ENCODE peak calls at places on chromosomes 16 and 17, in four cellular contexts. Z, O, Q and G are unnamed samples.

GRCh38 chr16:57984443-57985203 is 13.7 kb upstream of the CNGB1 start:
- DNase-seq in O (peak), Z (peak), Q (no peak), G (peak)

GRCh38 chr16:62478903-62479458 is 442.7 kb upstream of the CDH8 start:
- DNase-seq in O (no peak), Z (no peak), Q (no peak), G (no peak)

GRCh38 chr17:4472281-4472680 is 26.4 kb upstream of the SPNS2 start:
- DNase-seq in Q (no peak), O (no peak), Z (no peak), G (no peak)

GRCh38 chr16:84518804-84519341 is 14.4 kb upstream of the MEAK7 start:
- DNase-seq in Q (no peak), O (no peak), Z (no peak), G (no peak)

GRCh38 chr17:33452797-33453196 is 159.7 kb upstream of the ASIC2 start:
- DNase-seq in Z (no peak), O (no peak), Q (no peak), G (no peak)

GRCh38 chr17:55421179-55421934 is at the start of gene MMD:
- DNase-seq in Q (no peak), O (no peak), Z (peak), G (no peak)

GRCh38 chr16:86343111-86343642 is 167.2 kb upstream of the FOXF1 start:
- DNase-seq in O (no peak), Q (no peak), Z (no peak), G (no peak)

GRCh38 chr16:4371481-4372314 is at the start of gene VASN:
- DNase-seq in O (peak), Q (no peak), Z (peak), G (peak)

GRCh38 chr16:80191928-80192327 is 348.9 kb upstream of the DYNLRB2 start:
- DNase-seq in O (no peak), Z (no peak), Q (no peak), G (no peak)

GRCh38 chr17:80475949-80476876 is at the start of gene NPTX1:
- DNase-seq in O (no peak), Z (peak), Q (no peak), G (peak)

GRCh38 chr16:56669005-56669839 is at the start of gene MT1H:
- DNase-seq in Z (no peak), O (no peak), Q (no peak), G (no peak)

GRCh38 chr16:47377156-47377555 is 83.7 kb downstream of the ITFG1 start:
- DNase-seq in Q (no peak), Z (no peak), O (no peak), G (no peak)

GRCh38 chr16:4924593-4925378 is 12.2 kb downstream of the PPL start:
- DNase-seq in Q (no peak), Z (no peak), O (peak), G (no peak)

GRCh38 chr17:5138616-5139453 is 23.0 kb downstream of the USP6 start:
- DNase-seq in O (no peak), Z (no peak), Q (no peak), G (no peak)

GRCh38 chr16:11990672-11991390 is 14.3 kb downstream of the SNX29 start:
- DNase-seq in Z (no peak), Q (no peak), O (no peak), G (no peak)

GRCh38 chr17:60159479-60159866 is 9.7 kb downstream of the CA4 start:
- DNase-seq in O (no peak), Z (no peak), Q (no peak), G (no peak)

GRCh38 chr17:76575570-76575969 is 10.1 kb downstream of the ST6GALNAC2 start:
- DNase-seq in Z (no peak), O (no peak), Q (no peak), G (no peak)

GRCh38 chr17:64081802-64082799 is 47.8 kb downstream of the ERN1 start:
- DNase-seq in O (peak), Z (peak), Q (peak), G (peak)

GRCh38 chr16:10339777-10340752 is 45.8 kb upstream of the ATF7IP2 start:
- DNase-seq in O (no peak), Q (no peak), Z (peak), G (no peak)

GRCh38 chr17:82815790-82816305 is 24.0 kb downstream of the ZNF750 start:
- DNase-seq in Q (no peak), O (no peak), Z (no peak), G (no peak)

GRCh38 chr16:81778861-81779539 is at the start of gene PLCG2:
- DNase-seq in Z (peak), Q (no peak), O (no peak), G (peak)

GRCh38 chr17:77836557-77837041 is 121.9 kb upstream of the TNRC6C start:
- DNase-seq in O (no peak), Q (no peak), Z (no peak), G (no peak)

GRCh38 chr17:12867726-12868125 is 78.4 kb downstream of the ARHGAP44 start:
- DNase-seq in Z (no peak), O (no peak), Q (no peak), G (no peak)

GRCh38 chr17:10156082-10156445 is 42.3 kb downstream of the GAS7 start:
- DNase-seq in Q (no peak), Z (no peak), O (no peak), G (no peak)

GRCh38 chr16:50671644-50672260 is 9.4 kb downstream of the SNX20 start:
- DNase-seq in O (peak), Z (peak), Q (no peak), G (peak)

GRCh38 chr16:5756969-5757368 is 659.4 kb upstream of the EEF2KMT start:
- DNase-seq in Q (no peak), Z (no peak), O (no peak), G (no peak)

GRCh38 chr16:85774811-85775210 is 23.9 kb upstream of the C16orf74 start:
- DNase-seq in Q (no peak), O (no peak), Z (no peak), G (no peak)

GRCh38 chr17:30599424-30600061 is 122.3 kb downstream of the GOSR1 start:
- DNase-seq in Z (no peak), O (no peak), Q (peak), G (no peak)

GRCh38 chr17:17079761-17080160 is 37.5 kb downstream of the MPRIP start:
- DNase-seq in Z (no peak), Q (no peak), O (no peak), G (no peak)

GRCh38 chr17:60493847-60494321 is 32.2 kb downstream of the APPBP2 start:
- DNase-seq in Q (no peak), Z (no peak), O (no peak), G (no peak)

GRCh38 chr16:20851601-20852000 is 45.3 kb downstream of the REXO5 start:
- DNase-seq in Q (no peak), O (peak), Z (no peak), G (no peak)

GRCh38 chr17:45314761-45315549 is 1.9 kb downstream of the MAP3K14 start:
- DNase-seq in Q (no peak), O (no peak), Z (no peak), G (no peak)

GRCh38 chr17:42118545-42118944 is 2.6 kb downstream of the KAT2A start:
- DNase-seq in Z (peak), O (peak), Q (no peak), G (peak)

GRCh38 chr16:8892101-8892575 is 10.0 kb downstream of the LITAFD start:
- DNase-seq in O (no peak), Z (no peak), Q (peak), G (no peak)

DNA sequence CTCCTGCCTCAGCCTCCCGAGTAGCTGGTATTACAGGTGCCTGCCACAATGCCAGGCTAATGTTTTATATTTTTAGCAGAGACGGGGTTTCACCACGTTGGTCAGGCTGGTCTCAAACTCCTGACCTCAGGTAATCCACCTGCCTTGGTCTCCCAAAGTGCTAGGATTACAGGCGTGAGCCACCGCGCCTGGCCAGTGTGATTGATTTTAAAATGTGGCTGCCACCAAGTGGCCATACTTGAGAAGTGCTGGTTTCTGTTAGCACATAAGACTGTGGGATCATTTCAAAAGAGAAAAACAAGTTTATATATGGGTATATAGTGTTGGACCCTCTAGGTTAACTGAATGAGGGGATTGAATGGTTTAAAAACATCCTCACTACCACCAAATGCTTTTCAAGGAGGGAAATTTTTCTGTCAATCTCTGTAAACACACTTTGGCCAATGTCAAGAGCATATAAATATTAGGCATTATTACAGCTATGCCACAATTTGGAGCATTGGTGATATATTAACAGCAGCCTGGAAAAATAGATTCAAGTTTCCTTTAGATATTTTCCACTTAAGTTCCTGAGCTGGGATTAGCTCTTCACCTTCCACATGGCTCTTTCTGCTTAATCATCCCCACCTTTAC is 13.5 kb upstream of the DHRS13 start:
- DNase-seq in Z (peak), Q (no peak), O (peak), G (no peak)
- TF ChIP-seq TARDBP in Z (no peak), Q (no peak), O (no peak), G (no peak)

GRCh38 chr17:57537524-57538410 is 207.3 kb downstream of the CCDC182 start:
- DNase-seq in Q (no peak), Z (no peak), O (peak), G (no peak)
- TF ChIP-seq TARDBP in Q (no peak), Z (no peak), O (peak), G (no peak)

GRCh38 chr17:21549107-21549687 is 143.1 kb upstream of the KCNJ18 start:
- DNase-seq in Z (no peak), O (no peak), Q (no peak), G (no peak)
- TF ChIP-seq TARDBP in Z (no peak), O (no peak), Q (no peak), G (no peak)

DNA sequence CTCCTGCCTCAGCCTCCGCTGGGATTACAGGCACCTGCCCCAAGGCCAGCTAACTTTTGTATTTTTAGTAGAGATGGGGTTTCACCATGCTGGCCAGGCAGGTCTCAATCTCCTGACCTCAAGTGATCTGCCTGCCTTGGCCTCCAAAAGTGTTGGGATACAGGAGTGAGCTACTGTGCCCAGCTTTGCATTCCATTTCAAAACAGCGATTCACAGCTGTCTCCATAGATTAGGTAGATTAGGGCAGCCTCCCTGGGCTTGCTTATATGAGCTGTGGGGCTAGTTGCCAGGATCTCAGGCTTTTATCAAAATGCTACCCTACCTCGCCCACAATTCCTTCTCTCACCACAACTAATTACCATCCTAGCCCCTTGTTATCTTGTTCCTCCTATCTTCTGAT is 176.4 kb upstream of the ZKSCAN2 start:
- DNase-seq in Q (no peak), Z (no peak), O (no peak), G (no peak)
- TF ChIP-seq TARDBP in Q (no peak), Z (no peak), O (no peak), G (no peak)

GRCh38 chr16:89700649-89701424 is 668 bp downstream of the SPATA2L start:
- DNase-seq in O (peak), Q (no peak), Z (peak), G (peak)
- TF ChIP-seq TARDBP in O (peak), Q (no peak), Z (no peak), G (no peak)

GRCh38 chr17:31697838-31698237 is 161.2 kb downstream of the COPRS start:
- DNase-seq in Z (no peak), Q (no peak), O (no peak), G (no peak)

GRCh38 chr17:31700973-31701372 is 158.1 kb downstream of the COPRS start:
- DNase-seq in Z (no peak), O (no peak), Q (no peak), G (no peak)

GRCh38 chr17:31699281-31699680 is 159.8 kb downstream of the COPRS start:
- DNase-seq in O (no peak), Q (no peak), Z (peak), G (peak)

GRCh38 chr17:31696703-31697325 is 162.2 kb downstream of the COPRS start:
- DNase-seq in Q (no peak), O (no peak), Z (no peak), G (no peak)

GRCh38 chr17:31698751-31699150 is 160.3 kb downstream of the COPRS start:
- DNase-seq in Q (no peak), Z (no peak), O (no peak), G (no peak)
- TF ChIP-seq TARDBP in Q (no peak), Z (no peak), O (no peak), G (no peak)

GRCh38 chr16:73093146-73094144 is 45.5 kb upstream of the ZFHX3 start:
- DNase-seq in Z (no peak), O (no peak), Q (no peak), G (no peak)
- TF ChIP-seq TARDBP in Z (no peak), O (no peak), Q (no peak), G (no peak)